ENCODE peak calls at places on chromosome 21, in seven cellular contexts. H is C1 segment of cervical spinal cord, M is occipital lobe, Y is LoVo, D is AG08396, P is fibroblast of lung, V is NCI-H187. W is an unnamed sample.

GRCh38 chr21:25857308-25858099 is 122.7 kb downstream of the GABPA start:
- DNase-seq in H (no peak), M (no peak), Y (no peak), D (no peak), P (peak), V (no peak), W (no peak)

GRCh38 chr21:36883532-36884486 is 82.7 kb downstream of the HLCS start:
- DNase-seq in H (no peak), M (no peak), Y (peak), D (no peak), P (no peak), V (no peak), W (no peak)

GRCh38 chr21:34874689-34875513 is 174.2 kb downstream of the RUNX1 start:
- DNase-seq in H (no peak), M (no peak), Y (no peak), D (no peak), P (peak), V (no peak), W (no peak)

GRCh38 chr21:34845521-34846213 is 176.9 kb downstream of the CLIC6 start:
- DNase-seq in H (no peak), M (no peak), Y (peak), D (peak), P (peak), V (no peak), W (no peak)

GRCh38 chr21:37877171-37877570 is 39.1 kb downstream of the KCNJ6 start:
- DNase-seq in H (no peak), M (no peak), Y (no peak), D (no peak), P (peak), V (no peak), W (no peak)

GRCh38 chr21:33237446-33237845 is 7.7 kb downstream of the IFNAR2 start:
- DNase-seq in H (no peak), M (no peak), Y (no peak), D (no peak), P (no peak), V (no peak), W (no peak)

GRCh38 chr21:37829447-37829846 is 86.8 kb downstream of the KCNJ6 start:
- DNase-seq in H (no peak), M (no peak), Y (peak), D (peak), P (peak), V (no peak), W (no peak)

GRCh38 chr21:46317710-46318463 is 5.8 kb downstream of the C21orf58 start:
- DNase-seq in H (no peak), M (no peak), Y (no peak), D (no peak), P (no peak), V (peak), W (no peak)

GRCh38 chr21:43703068-43703880 is 15.7 kb upstream of the PDXK start:
- DNase-seq in H (no peak), M (no peak), Y (no peak), D (no peak), P (peak), V (no peak), W (no peak)

GRCh38 chr21:46371204-46372013 is 47.5 kb downstream of the PCNT start:
- DNase-seq in H (no peak), M (no peak), Y (no peak), D (no peak), P (no peak), V (no peak), W (no peak)

GRCh38 chr21:41933259-41934079 is 20.3 kb downstream of the C2CD2 start:
- DNase-seq in H (peak), M (no peak), Y (no peak), D (peak), P (peak), V (no peak), W (no peak)

GRCh38 chr21:29117372-29117955 is 13.0 kb upstream of the MAP3K7CL start:
- DNase-seq in H (no peak), M (no peak), Y (no peak), D (no peak), P (no peak), V (no peak), W (no peak)

GRCh38 chr21:42819861-42820512 is 59.4 kb downstream of the WDR4 start:
- DNase-seq in H (no peak), M (no peak), Y (no peak), D (no peak), P (no peak), V (no peak), W (no peak)

GRCh38 chr21:32520885-32521735 is 64.2 kb downstream of the TCP10L start:
- DNase-seq in H (peak), M (no peak), Y (peak), D (peak), P (peak), V (no peak), W (no peak)

GRCh38 chr21:38293765-38294164 is 37.0 kb downstream of the KCNJ15 start:
- DNase-seq in H (no peak), M (no peak), Y (peak), D (no peak), P (no peak), V (no peak), W (no peak)

GRCh38 chr21:42677339-42678117 is 24.1 kb downstream of the PDE9A start:
- DNase-seq in H (no peak), M (no peak), Y (no peak), D (no peak), P (peak), V (no peak), W (no peak)

GRCh38 chr21:46559291-46559983 is 45.4 kb downstream of the S100B start:
- DNase-seq in H (no peak), M (no peak), Y (no peak), D (no peak), P (no peak), V (no peak), W (no peak)

GRCh38 chr21:15752763-15753407 is 23.1 kb downstream of the USP25 start:
- DNase-seq in H (no peak), M (no peak), Y (no peak), D (no peak), P (no peak), V (no peak), W (no peak)

GRCh38 chr21:45454081-45454923 is 49.3 kb downstream of the COL18A1 start:
- DNase-seq in H (no peak), M (no peak), Y (no peak), D (no peak), P (peak), V (no peak), W (no peak)

GRCh38 chr21:18334066-18334465 is 69.5 kb downstream of the TMPRSS15 start:
- DNase-seq in H (no peak), M (no peak), Y (no peak), D (no peak), P (no peak), V (no peak), W (no peak)

GRCh38 chr21:35223480-35224156 is 174.5 kb upstream of the RUNX1 start:
- DNase-seq in H (no peak), M (no peak), Y (peak), D (no peak), P (no peak), V (peak), W (no peak)

GRCh38 chr21:19049567-19049966 is 646.0 kb upstream of the TMPRSS15 start:
- DNase-seq in H (no peak), M (no peak), Y (no peak), D (no peak), P (no peak), V (no peak), W (no peak)

GRCh38 chr21:34970126-34970525 is 79.0 kb downstream of the RUNX1 start:
- DNase-seq in H (no peak), M (no peak), Y (no peak), D (no peak), P (no peak), V (no peak), W (no peak)

GRCh38 chr21:45019887-45020537 is 54.4 kb upstream of the ADARB1 start:
- DNase-seq in H (no peak), M (no peak), Y (no peak), D (no peak), P (no peak), V (no peak), W (no peak)

GRCh38 chr21:33403128-33403785 is at the start of gene IFNGR2:
- DNase-seq in H (no peak), M (no peak), Y (peak), D (peak), P (no peak), V (no peak), W (no peak)

GRCh38 chr21:26148834-26149354 is 21.7 kb downstream of the APP start:
- DNase-seq in H (no peak), M (no peak), Y (no peak), D (peak), P (peak), V (no peak), W (no peak)

GRCh38 chr21:41864311-41865001 is 14.7 kb downstream of the PRDM15 start:
- DNase-seq in H (no peak), M (no peak), Y (no peak), D (no peak), P (no peak), V (no peak), W (no peak)

GRCh38 chr21:14684071-14684470 is 138.0 kb upstream of the SAMSN1 start:
- DNase-seq in H (no peak), M (no peak), Y (no peak), D (no peak), P (no peak), V (no peak), W (no peak)

GRCh38 chr21:41630249-41630648 is 122.3 kb upstream of the TMPRSS2 start:
- DNase-seq in H (no peak), M (no peak), Y (peak), D (peak), P (peak), V (no peak), W (no peak)

GRCh38 chr21:44940116-44940631 is 345 bp downstream of the SLX9 start:
- DNase-seq in H (no peak), M (no peak), Y (peak), D (no peak), P (no peak), V (no peak), W (no peak)

GRCh38 chr21:39633770-39634181 is 21.0 kb downstream of the B3GALT5 start:
- DNase-seq in H (no peak), M (no peak), Y (peak), D (peak), P (peak), V (no peak), W (no peak)

W was measured in esophagus squamous epithelium.